ENCODE peak calls at places on chromosomes 3 and 15, in five cellular contexts. K, A, O, M and D are unnamed samples.

GRCh38 chr15:66076591-66077319 is 176.8 kb downstream of the MEGF11 start:
- DNase-seq in A (no peak), K (no peak), M (no peak), O (no peak), D (no peak)

GRCh38 chr3:155252021-155252420 is 41.5 kb downstream of the STRIT1 start:
- DNase-seq in O (no peak), M (peak), K (no peak), A (no peak), D (no peak)

GRCh38 chr3:104960579-104960978 is 406.1 kb upstream of the ALCAM start:
- DNase-seq in K (no peak), A (no peak), O (no peak), M (no peak), D (no peak)

GRCh38 chr3:84980011-84980410 is 21.2 kb downstream of the CADM2 start:
- DNase-seq in A (no peak), O (no peak), K (no peak), M (no peak), D (peak)

GRCh38 chr3:188776447-188776846 is 395.3 kb upstream of the TPRG1 start:
- DNase-seq in M (no peak), O (peak), A (no peak), K (no peak), D (no peak)

GRCh38 chr3:23444386-23444785 is 241.3 kb downstream of the UBE2E2 start:
- DNase-seq in K (no peak), A (no peak), M (no peak), O (no peak), D (no peak)

GRCh38 chr15:33330931-33331330 is 20.2 kb downstream of the RYR3 start:
- DNase-seq in A (no peak), M (no peak), O (no peak), K (no peak), D (no peak)

GRCh38 chr3:170909129-170909903 is 879 bp upstream of the EIF5A2 start:
- DNase-seq in M (no peak), O (peak), A (peak), K (no peak), D (peak)

GRCh38 chr3:34567266-34567665 is 768.8 kb downstream of the PDCD6IP start:
- DNase-seq in M (no peak), O (no peak), A (no peak), K (no peak), D (no peak)

GRCh38 chr15:70426065-70426821 is 328.5 kb upstream of the TLE3 start:
- DNase-seq in K (no peak), M (no peak), O (peak), A (no peak), D (no peak)

GRCh38 chr3:18872466-18872865 is 275.8 kb upstream of the KCNH8 start:
- DNase-seq in M (no peak), A (no peak), K (no peak), O (no peak), D (no peak)

GRCh38 chr3:150829408-150829807 is 66.4 kb upstream of the SIAH2 start:
- DNase-seq in A (no peak), K (no peak), M (no peak), O (no peak), D (no peak)

GRCh38 chr3:57745101-57745500 is 11.0 kb upstream of the SLMAP start:
- DNase-seq in K (no peak), A (no peak), O (no peak), M (no peak), D (no peak)

GRCh38 chr15:69758810-69759410 is 306.3 kb downstream of the RPLP1 start:
- DNase-seq in M (peak), K (peak), O (peak), A (no peak), D (no peak)

GRCh38 chr3:130480736-130481135 is 36.2 kb upstream of the COL6A6 start:
- DNase-seq in A (no peak), M (no peak), O (peak), K (no peak), D (peak)

GRCh38 chr3:155702745-155703581 is 41.9 kb downstream of the PLCH1 start:
- DNase-seq in K (no peak), A (no peak), O (no peak), M (no peak), D (no peak)

GRCh38 chr15:42784705-42785104 is 47.8 kb upstream of the CDAN1 start:
- DNase-seq in K (no peak), M (no peak), A (no peak), O (no peak), D (no peak)

GRCh38 chr3:162391301-162391700 is 894.7 kb downstream of the OTOL1 start:
- DNase-seq in A (peak), O (peak), K (no peak), M (no peak), D (no peak)

GRCh38 chr15:73679180-73679579 is 5.0 kb upstream of the CD276 start:
- DNase-seq in M (no peak), A (no peak), K (no peak), O (no peak), D (no peak)

GRCh38 chr3:60703956-60704736 is 547.1 kb downstream of the FHIT start:
- DNase-seq in O (no peak), K (no peak), A (peak), M (no peak), D (no peak)

GRCh38 chr15:66722757-66723540 is 20.9 kb downstream of the SMAD6 start:
- DNase-seq in O (peak), M (no peak), A (no peak), K (no peak), D (no peak)

GRCh38 chr3:29071077-29071634 is 209.7 kb upstream of the RBMS3 start:
- DNase-seq in A (no peak), K (no peak), M (no peak), O (peak), D (no peak)

GRCh38 chr15:101027920-101028319 is 108.8 kb downstream of the LRRK1 start:
- DNase-seq in O (no peak), A (no peak), M (no peak), K (no peak), D (no peak)

GRCh38 chr15:31419820-31420219 is 93.2 kb downstream of the KLF13 start:
- DNase-seq in A (no peak), O (no peak), K (no peak), M (no peak), D (no peak)

GRCh38 chr3:102536479-102536878 is 101.7 kb downstream of the ZPLD1 start:
- DNase-seq in M (peak), A (no peak), O (peak), K (no peak), D (peak)

GRCh38 chr15:70102827-70103226 is 5.1 kb upstream of the TLE3 start:
- DNase-seq in O (no peak), M (no peak), A (no peak), K (no peak), D (no peak)

GRCh38 chr3:114299925-114300624 is 6.2 kb downstream of the TIGIT start:
- DNase-seq in K (no peak), A (no peak), M (no peak), O (no peak), D (no peak)